ENCODE peak calls at places on chromosomes 4 and X, in seven cellular contexts. One of them, this sample, is unnamed.

GRCh38 chrX:45485682-45486081 is 285.0 kb upstream of the DIPK2B start:
- DNase-seq in GM23338: no peak
- DNase-seq in breast epithelium: no peak
- DNase-seq in body of pancreas: no peak
- DNase-seq in GM13976: no peak
- DNase-seq in cardiac muscle cell: no peak
- DNase-seq in HCT116: no peak
- DNase-seq in this sample: no peak

GRCh38 chr4:141625023-141625422 is 11.4 kb upstream of the IL15 start:
- DNase-seq in breast epithelium: no peak
- DNase-seq in HCT116: no peak
- DNase-seq in cardiac muscle cell: no peak
- DNase-seq in GM13976: no peak
- DNase-seq in body of pancreas: no peak
- DNase-seq in GM23338: peak; percentile 73
- DNase-seq in this sample: no peak

GRCh38 chr4:152328595-152328994 is 207.3 kb downstream of the FBXW7 start:
- DNase-seq in GM13976: no peak
- DNase-seq in cardiac muscle cell: no peak
- DNase-seq in GM23338: no peak
- DNase-seq in breast epithelium: peak; percentile 44
- DNase-seq in HCT116: peak; percentile 7
- DNase-seq in body of pancreas: no peak
- DNase-seq in this sample: no peak

GRCh38 chr4:169707958-169708643 is 49.6 kb downstream of the HPF1 start:
- DNase-seq in breast epithelium: no peak
- DNase-seq in GM13976: no peak
- DNase-seq in HCT116: no peak
- DNase-seq in cardiac muscle cell: no peak
- DNase-seq in GM23338: no peak
- DNase-seq in body of pancreas: no peak
- DNase-seq in this sample: no peak

GRCh38 chrX:9997524-9997923 is 30.4 kb downstream of the CLDN34 start:
- DNase-seq in breast epithelium: no peak
- DNase-seq in HCT116: no peak
- DNase-seq in GM23338: no peak
- DNase-seq in GM13976: peak; percentile 66
- DNase-seq in cardiac muscle cell: no peak
- DNase-seq in body of pancreas: no peak
- DNase-seq in this sample: no peak

GRCh38 chr4:125187621-125188176 is 127.1 kb upstream of the FAT4 start:
- DNase-seq in GM23338: no peak
- DNase-seq in HCT116: no peak
- DNase-seq in breast epithelium: peak; percentile 18
- DNase-seq in cardiac muscle cell: no peak
- DNase-seq in GM13976: no peak
- DNase-seq in body of pancreas: no peak
- DNase-seq in this sample: no peak

GRCh38 chrX:70960728-70961127 is 29.8 kb upstream of the SLC7A3 start:
- DNase-seq in HCT116: no peak
- DNase-seq in GM23338: peak; percentile 23
- DNase-seq in body of pancreas: no peak
- DNase-seq in breast epithelium: no peak
- DNase-seq in cardiac muscle cell: no peak
- DNase-seq in GM13976: no peak
- DNase-seq in this sample: no peak

GRCh38 chr4:149735796-149736195 is 79.8 kb downstream of the IQCM start:
- DNase-seq in cardiac muscle cell: no peak
- DNase-seq in GM13976: no peak
- DNase-seq in GM23338: no peak
- DNase-seq in body of pancreas: no peak
- DNase-seq in breast epithelium: no peak
- DNase-seq in HCT116: no peak
- DNase-seq in this sample: no peak

GRCh38 chr4:16315451-16315850 is 89.2 kb upstream of the TAPT1 start:
- DNase-seq in breast epithelium: no peak
- DNase-seq in GM23338: no peak
- DNase-seq in GM13976: no peak
- DNase-seq in cardiac muscle cell: no peak
- DNase-seq in HCT116: no peak
- DNase-seq in body of pancreas: no peak
- DNase-seq in this sample: no peak

GRCh38 chr4:158722291-158722916 is 792 bp downstream of the PPID start:
- DNase-seq in breast epithelium: no peak
- DNase-seq in GM13976: peak; percentile 13
- DNase-seq in HCT116: no peak
- DNase-seq in GM23338: peak; percentile 62
- DNase-seq in cardiac muscle cell: peak; percentile 38
- DNase-seq in body of pancreas: no peak
- DNase-seq in this sample: no peak

GRCh38 chr4:3406021-3406420 is 35.7 kb upstream of the HGFAC start:
- DNase-seq in GM23338: no peak
- DNase-seq in body of pancreas: no peak
- DNase-seq in GM13976: no peak
- DNase-seq in cardiac muscle cell: no peak
- DNase-seq in HCT116: no peak
- DNase-seq in breast epithelium: no peak
- DNase-seq in this sample: no peak

GRCh38 chrX:125202486-125203378 is 116.9 kb upstream of the TEX13C start:
- DNase-seq in cardiac muscle cell: peak; percentile 0
- DNase-seq in body of pancreas: peak; percentile 9
- DNase-seq in GM23338: peak; percentile 28
- DNase-seq in GM13976: peak; percentile 2
- DNase-seq in HCT116: no peak
- DNase-seq in breast epithelium: no peak
- DNase-seq in this sample: no peak

GRCh38 chr4:184942447-184943425 is 75.6 kb upstream of the HELT start:
- DNase-seq in GM13976: no peak
- DNase-seq in body of pancreas: no peak
- DNase-seq in cardiac muscle cell: peak; percentile 51
- DNase-seq in GM23338: no peak
- DNase-seq in HCT116: no peak
- DNase-seq in breast epithelium: no peak
- DNase-seq in this sample: no peak

GRCh38 chrX:126376465-126376864 is 176.1 kb downstream of the DCAF12L1 start:
- DNase-seq in cardiac muscle cell: no peak
- DNase-seq in HCT116: no peak
- DNase-seq in GM23338: peak; percentile 8
- DNase-seq in GM13976: no peak
- DNase-seq in breast epithelium: no peak
- DNase-seq in body of pancreas: no peak
- DNase-seq in this sample: no peak

GRCh38 chr4:123832173-123833026 is 435.8 kb downstream of the SPRY1 start:
- DNase-seq in GM23338: no peak
- DNase-seq in cardiac muscle cell: peak; percentile 3
- DNase-seq in GM13976: no peak
- DNase-seq in breast epithelium: no peak
- DNase-seq in body of pancreas: peak; percentile 15
- DNase-seq in HCT116: no peak
- DNase-seq in this sample: no peak

GRCh38 chrX:154138857-154139256 is 5.2 kb upstream of the OPN1LW start:
- DNase-seq in GM13976: no peak
- DNase-seq in HCT116: no peak
- DNase-seq in breast epithelium: no peak
- DNase-seq in cardiac muscle cell: no peak
- DNase-seq in body of pancreas: no peak
- DNase-seq in GM23338: no peak
- DNase-seq in this sample: no peak

GRCh38 chrX:101595739-101596419 is 21.9 kb downstream of the ARMCX6 start:
- DNase-seq in GM23338: peak; percentile 74
- DNase-seq in cardiac muscle cell: peak; percentile 65
- DNase-seq in breast epithelium: no peak
- DNase-seq in HCT116: peak; percentile 58
- DNase-seq in GM13976: peak; percentile 69
- DNase-seq in body of pancreas: peak; percentile 39
- DNase-seq in this sample: no peak

GRCh38 chr4:55547461-55547770 is 707 bp upstream of the CLOCK start:
- DNase-seq in GM23338: peak; percentile 72
- DNase-seq in GM13976: no peak
- DNase-seq in body of pancreas: no peak
- DNase-seq in cardiac muscle cell: peak; percentile 64
- DNase-seq in HCT116: no peak
- DNase-seq in breast epithelium: no peak
- DNase-seq in this sample: no peak

GRCh38 chr4:100069207-100069606 is 119.1 kb upstream of the H2AZ1 start:
- DNase-seq in HCT116: no peak
- DNase-seq in GM23338: peak; percentile 18
- DNase-seq in breast epithelium: no peak
- DNase-seq in cardiac muscle cell: no peak
- DNase-seq in GM13976: no peak
- DNase-seq in body of pancreas: no peak
- DNase-seq in this sample: no peak

GRCh38 chr4:174080361-174080760 is 203.1 kb downstream of the FBXO8 start:
- DNase-seq in HCT116: no peak
- DNase-seq in GM23338: no peak
- DNase-seq in cardiac muscle cell: no peak
- DNase-seq in GM13976: no peak
- DNase-seq in body of pancreas: no peak
- DNase-seq in breast epithelium: no peak
- DNase-seq in this sample: no peak

GRCh38 chr4:52076731-52077130 is 25.6 kb downstream of the SPATA18 start:
- DNase-seq in cardiac muscle cell: peak; percentile 77
- DNase-seq in HCT116: no peak
- DNase-seq in GM23338: peak; percentile 86
- DNase-seq in GM13976: no peak
- DNase-seq in body of pancreas: peak; percentile 15
- DNase-seq in breast epithelium: no peak
- DNase-seq in this sample: no peak

GRCh38 chrX:42941671-42942070 is 163.7 kb upstream of the PPP1R2C start:
- DNase-seq in body of pancreas: no peak
- DNase-seq in HCT116: no peak
- DNase-seq in breast epithelium: no peak
- DNase-seq in cardiac muscle cell: no peak
- DNase-seq in GM23338: no peak
- DNase-seq in GM13976: no peak
- DNase-seq in this sample: no peak

GRCh38 chr4:151315212-151315886 is 10.1 kb downstream of the SH3D19 start:
- DNase-seq in body of pancreas: no peak
- DNase-seq in GM23338: no peak
- DNase-seq in cardiac muscle cell: no peak
- DNase-seq in GM13976: no peak
- DNase-seq in breast epithelium: no peak
- DNase-seq in HCT116: peak; percentile 54
- DNase-seq in this sample: no peak

GRCh38 chr4:123786955-123787354 is 390.4 kb downstream of the SPRY1 start:
- DNase-seq in GM13976: no peak
- DNase-seq in cardiac muscle cell: no peak
- DNase-seq in HCT116: no peak
- DNase-seq in GM23338: no peak
- DNase-seq in body of pancreas: peak; percentile 16
- DNase-seq in breast epithelium: no peak
- DNase-seq in this sample: no peak

GRCh38 chr4:24278693-24279092 is 305.7 kb downstream of the DHX15 start:
- DNase-seq in body of pancreas: no peak
- DNase-seq in GM23338: no peak
- DNase-seq in cardiac muscle cell: no peak
- DNase-seq in GM13976: no peak
- DNase-seq in breast epithelium: no peak
- DNase-seq in HCT116: no peak
- DNase-seq in this sample: no peak

GRCh38 chr4:10082047-10082446 is 34.6 kb downstream of the WDR1 start:
- DNase-seq in GM13976: peak; percentile 22
- DNase-seq in breast epithelium: no peak
- DNase-seq in HCT116: no peak
- DNase-seq in GM23338: no peak
- DNase-seq in cardiac muscle cell: no peak
- DNase-seq in body of pancreas: peak; percentile 8
- DNase-seq in this sample: peak; percentile 9

GRCh38 chrX:21479695-21480280 is 105.6 kb downstream of the CNKSR2 start:
- DNase-seq in GM13976: peak; percentile 16
- DNase-seq in cardiac muscle cell: peak; percentile 64
- DNase-seq in breast epithelium: no peak
- DNase-seq in GM23338: peak; percentile 62
- DNase-seq in HCT116: no peak
- DNase-seq in body of pancreas: no peak
- DNase-seq in this sample: no peak

GRCh38 chrX:134632386-134632785 is 25.9 kb downstream of the PLAC1 start:
- DNase-seq in breast epithelium: no peak
- DNase-seq in GM23338: no peak
- DNase-seq in body of pancreas: no peak
- DNase-seq in cardiac muscle cell: no peak
- DNase-seq in GM13976: no peak
- DNase-seq in HCT116: no peak
- DNase-seq in this sample: no peak

GRCh38 chr4:182245541-182246245 is 2.5 kb downstream of the TENM3 start:
- DNase-seq in body of pancreas: no peak
- DNase-seq in GM23338: no peak
- DNase-seq in cardiac muscle cell: peak; percentile 60
- DNase-seq in HCT116: no peak
- DNase-seq in GM13976: no peak
- DNase-seq in breast epithelium: no peak
- DNase-seq in this sample: no peak
- TF ChIP-seq CTCF in body of pancreas: no peak
- TF ChIP-seq CTCF in GM23338: no peak
- TF ChIP-seq CTCF in cardiac muscle cell: no peak
- TF ChIP-seq CTCF in HCT116: no peak
- TF ChIP-seq CTCF in GM13976: no peak
- TF ChIP-seq CTCF in breast epithelium: no peak
- TF ChIP-seq CTCF in this sample: no peak

GRCh38 chr4:106522839-106523238 is 154.3 kb upstream of the GIMD1 start:
- DNase-seq in GM13976: no peak
- DNase-seq in HCT116: no peak
- DNase-seq in breast epithelium: no peak
- DNase-seq in cardiac muscle cell: no peak
- DNase-seq in body of pancreas: no peak
- DNase-seq in GM23338: peak; percentile 11
- DNase-seq in this sample: no peak
- TF ChIP-seq CTCF in GM13976: no peak
- TF ChIP-seq CTCF in HCT116: peak; percentile 12
- TF ChIP-seq CTCF in breast epithelium: no peak
- TF ChIP-seq CTCF in cardiac muscle cell: no peak
- TF ChIP-seq CTCF in body of pancreas: no peak
- TF ChIP-seq CTCF in GM23338: peak; percentile 46
- TF ChIP-seq CTCF in this sample: no peak

GRCh38 chrX:120517936-120518335 is 42.8 kb downstream of the CUL4B start:
- DNase-seq in GM23338: no peak
- DNase-seq in cardiac muscle cell: no peak
- DNase-seq in breast epithelium: no peak
- DNase-seq in HCT116: no peak
- DNase-seq in GM13976: no peak
- DNase-seq in body of pancreas: no peak
- DNase-seq in this sample: no peak

GRCh38 chrX:120522820-120523219 is 37.9 kb downstream of the CUL4B start:
- DNase-seq in body of pancreas: no peak
- DNase-seq in GM23338: no peak
- DNase-seq in breast epithelium: no peak
- DNase-seq in GM13976: no peak
- DNase-seq in cardiac muscle cell: no peak
- DNase-seq in HCT116: no peak
- DNase-seq in this sample: no peak
- TF ChIP-seq CTCF in body of pancreas: no peak
- TF ChIP-seq CTCF in GM23338: no peak
- TF ChIP-seq CTCF in breast epithelium: no peak
- TF ChIP-seq CTCF in GM13976: no peak
- TF ChIP-seq CTCF in cardiac muscle cell: no peak
- TF ChIP-seq CTCF in HCT116: no peak
- TF ChIP-seq CTCF in this sample: no peak

DNA sequence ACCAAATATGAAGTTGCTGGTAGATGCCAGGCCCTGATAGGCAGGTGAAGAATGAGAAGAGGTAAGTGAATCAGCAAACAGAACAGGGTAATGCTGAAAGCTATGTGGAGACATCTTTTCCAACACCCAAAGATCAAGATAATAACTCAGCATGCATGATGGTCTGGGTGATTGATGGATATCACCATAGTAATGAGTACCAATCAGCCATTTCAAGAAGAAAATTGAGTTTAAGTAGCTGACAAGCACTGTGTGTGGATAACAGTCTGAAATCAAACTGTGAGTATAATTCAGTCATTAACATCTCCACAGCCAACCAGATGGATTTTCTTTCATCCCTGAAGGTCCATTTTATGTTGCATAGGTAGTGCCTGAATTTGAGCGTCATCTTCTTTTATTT is 289.6 kb upstream of the SMIM31 start:
- DNase-seq in GM13976: no peak
- DNase-seq in body of pancreas: no peak
- DNase-seq in breast epithelium: no peak
- DNase-seq in HCT116: no peak
- DNase-seq in cardiac muscle cell: no peak
- DNase-seq in GM23338: no peak
- DNase-seq in this sample: no peak
- TF ChIP-seq CTCF in GM13976: no peak
- TF ChIP-seq CTCF in body of pancreas: no peak
- TF ChIP-seq CTCF in breast epithelium: no peak
- TF ChIP-seq CTCF in HCT116: no peak
- TF ChIP-seq CTCF in cardiac muscle cell: no peak
- TF ChIP-seq CTCF in GM23338: no peak
- TF ChIP-seq CTCF in this sample: no peak

This sample was measured in D721Med.